ENCODE peak calls at places on chromosome 14, in six cellular contexts. One of them, this sample, is unnamed.
A peak's percentile ranks its signal among the peaks of the same experiment; 100 is the strongest.

GRCh38 chr14:36816481-36816880 is 154.8 kb downstream of the PAX9 start:
- DNase-seq in IMR-90: no peak
- DNase-seq in trophoblast cell: no peak
- DNase-seq in H1: no peak
- DNase-seq in neuronal stem cell: no peak
- DNase-seq in mesenchymal stem cell: no peak
- DNase-seq in this sample: no peak

GRCh38 chr14:66092748-66093147 is 393.4 kb upstream of the CCDC196 start:
- DNase-seq in IMR-90: no peak
- DNase-seq in trophoblast cell: no peak
- DNase-seq in H1: no peak
- DNase-seq in neuronal stem cell: no peak
- DNase-seq in mesenchymal stem cell: no peak
- DNase-seq in this sample: no peak

GRCh38 chr14:51619551-51619950 is 32.2 kb upstream of the FRMD6 start:
- DNase-seq in IMR-90: peak; percentile 73
- DNase-seq in trophoblast cell: no peak
- DNase-seq in H1: no peak
- DNase-seq in neuronal stem cell: no peak
- DNase-seq in mesenchymal stem cell: no peak
- DNase-seq in this sample: no peak

GRCh38 chr14:90642239-90642717 is 174.0 kb downstream of the TTC7B start:
- DNase-seq in IMR-90: peak; percentile 32
- DNase-seq in trophoblast cell: peak; percentile 28
- DNase-seq in H1: no peak
- DNase-seq in neuronal stem cell: peak; percentile 89
- DNase-seq in mesenchymal stem cell: peak; percentile 70
- DNase-seq in this sample: peak; percentile 89

GRCh38 chr14:54743382-54743781 is 159.2 kb downstream of the GCH1 start:
- DNase-seq in IMR-90: no peak
- DNase-seq in trophoblast cell: no peak
- DNase-seq in H1: no peak
- DNase-seq in neuronal stem cell: no peak
- DNase-seq in mesenchymal stem cell: peak; percentile 32
- DNase-seq in this sample: no peak

GRCh38 chr14:50875359-50876090 is 3.7 kb downstream of the ABHD12B start:
- DNase-seq in IMR-90: peak; percentile 54
- DNase-seq in trophoblast cell: no peak
- DNase-seq in H1: no peak
- DNase-seq in neuronal stem cell: no peak
- DNase-seq in mesenchymal stem cell: no peak
- DNase-seq in this sample: no peak

GRCh38 chr14:99475660-99476059 is 5.0 kb downstream of the SETD3 start:
- DNase-seq in IMR-90: no peak
- DNase-seq in trophoblast cell: peak; percentile 82
- DNase-seq in H1: no peak
- DNase-seq in neuronal stem cell: no peak
- DNase-seq in mesenchymal stem cell: no peak
- DNase-seq in this sample: peak; percentile 36

GRCh38 chr14:24368562-24369252 is 723 bp downstream of the NFATC4 start:
- DNase-seq in IMR-90: peak; percentile 74
- DNase-seq in trophoblast cell: no peak
- DNase-seq in H1: peak; percentile 83
- DNase-seq in neuronal stem cell: peak; percentile 81
- DNase-seq in mesenchymal stem cell: peak; percentile 83
- DNase-seq in this sample: peak; percentile 57

GRCh38 chr14:65159281-65160062 is 57.2 kb upstream of the MAX start:
- DNase-seq in IMR-90: no peak
- DNase-seq in trophoblast cell: no peak
- DNase-seq in H1: no peak
- DNase-seq in neuronal stem cell: no peak
- DNase-seq in mesenchymal stem cell: no peak
- DNase-seq in this sample: no peak

GRCh38 chr14:90483551-90483950 is 86.7 kb downstream of the CALM1 start:
- DNase-seq in IMR-90: no peak
- DNase-seq in trophoblast cell: no peak
- DNase-seq in H1: no peak
- DNase-seq in neuronal stem cell: no peak
- DNase-seq in mesenchymal stem cell: no peak
- DNase-seq in this sample: no peak

GRCh38 chr14:84442481-84442880 is 1087.5 kb upstream of the FLRT2 start:
- DNase-seq in IMR-90: no peak
- DNase-seq in trophoblast cell: no peak
- DNase-seq in H1: no peak
- DNase-seq in neuronal stem cell: no peak
- DNase-seq in mesenchymal stem cell: no peak
- DNase-seq in this sample: no peak

GRCh38 chr14:59398841-59399240 is 66.3 kb downstream of the GPR135 start:
- DNase-seq in IMR-90: no peak
- DNase-seq in trophoblast cell: no peak
- DNase-seq in H1: no peak
- DNase-seq in neuronal stem cell: no peak
- DNase-seq in mesenchymal stem cell: no peak
- DNase-seq in this sample: no peak

GRCh38 chr14:58817846-58818245 is 180.1 kb downstream of the DACT1 start:
- DNase-seq in IMR-90: peak; percentile 50
- DNase-seq in trophoblast cell: no peak
- DNase-seq in H1: no peak
- DNase-seq in neuronal stem cell: no peak
- DNase-seq in mesenchymal stem cell: no peak
- DNase-seq in this sample: no peak

GRCh38 chr14:64507376-64508156 is 3.0 kb downstream of the ZBTB1 start:
- DNase-seq in IMR-90: peak; percentile 58
- DNase-seq in trophoblast cell: peak; percentile 15
- DNase-seq in H1: no peak
- DNase-seq in neuronal stem cell: no peak
- DNase-seq in mesenchymal stem cell: peak; percentile 44
- DNase-seq in this sample: peak; percentile 32

GRCh38 chr14:72553656-72554055 is 340.2 kb downstream of the DPF3 start:
- DNase-seq in IMR-90: no peak
- DNase-seq in trophoblast cell: no peak
- DNase-seq in H1: no peak
- DNase-seq in neuronal stem cell: no peak
- DNase-seq in mesenchymal stem cell: no peak
- DNase-seq in this sample: no peak

GRCh38 chr14:103687712-103688111 is 27.5 kb downstream of the XRCC3 start:
- DNase-seq in IMR-90: no peak
- DNase-seq in trophoblast cell: no peak
- DNase-seq in H1: no peak
- DNase-seq in neuronal stem cell: no peak
- DNase-seq in mesenchymal stem cell: no peak
- DNase-seq in this sample: no peak

GRCh38 chr14:103686831-103687485 is 28.3 kb downstream of the XRCC3 start:
- DNase-seq in IMR-90: peak; percentile 55
- DNase-seq in trophoblast cell: peak; percentile 93
- DNase-seq in H1: no peak
- DNase-seq in neuronal stem cell: no peak
- DNase-seq in mesenchymal stem cell: peak; percentile 32
- DNase-seq in this sample: no peak

GRCh38 chr14:103688441-103688840 is 26.8 kb downstream of the XRCC3 start:
- DNase-seq in IMR-90: no peak
- DNase-seq in trophoblast cell: no peak
- DNase-seq in H1: no peak
- DNase-seq in neuronal stem cell: no peak
- DNase-seq in mesenchymal stem cell: no peak
- DNase-seq in this sample: no peak

GRCh38 chr14:103690332-103690731 is 24.9 kb downstream of the XRCC3 start:
- DNase-seq in IMR-90: no peak
- DNase-seq in trophoblast cell: no peak
- DNase-seq in H1: no peak
- DNase-seq in neuronal stem cell: no peak
- DNase-seq in mesenchymal stem cell: no peak
- DNase-seq in this sample: no peak

GRCh38 chr14:103688906-103689902 is 26.0 kb downstream of the XRCC3 start:
- DNase-seq in IMR-90: no peak
- DNase-seq in trophoblast cell: no peak
- DNase-seq in H1: no peak
- DNase-seq in neuronal stem cell: no peak
- DNase-seq in mesenchymal stem cell: no peak
- DNase-seq in this sample: no peak
- H3K4me3 ChIP-seq in IMR-90: no peak overlapping the region
- H3K4me3 ChIP-seq in trophoblast cell: no peak overlapping the region
- H3K4me3 ChIP-seq in H1: no peak overlapping the region
- H3K4me3 ChIP-seq in neuronal stem cell: no peak overlapping the region
- H3K4me3 ChIP-seq in mesenchymal stem cell: no peak overlapping the region
- H3K4me3 ChIP-seq in this sample: no peak overlapping the region

GRCh38 chr14:102280376-102280962 is 24.5 kb downstream of the MOK start:
- DNase-seq in IMR-90: peak; percentile 99
- DNase-seq in trophoblast cell: peak; percentile 99
- DNase-seq in H1: no peak
- DNase-seq in neuronal stem cell: no peak
- DNase-seq in mesenchymal stem cell: peak; percentile 84
- DNase-seq in this sample: no peak
- H3K4me2 ChIP-seq in IMR-90: peak overlapping the region; percentile 13
- H3K4me2 ChIP-seq in trophoblast cell: no peak overlapping the region
- H3K4me2 ChIP-seq in H1: no peak overlapping the region
- H3K4me2 ChIP-seq in neuronal stem cell: no peak overlapping the region
- H3K4me2 ChIP-seq in mesenchymal stem cell: no peak overlapping the region
- H3K4me2 ChIP-seq in this sample: no peak overlapping the region

GRCh38 chr14:49865431-49865859 is 12.9 kb upstream of the NEMF start:
- DNase-seq in IMR-90: peak; percentile 63
- DNase-seq in trophoblast cell: peak; percentile 86
- DNase-seq in H1: peak; percentile 87
- DNase-seq in neuronal stem cell: peak; percentile 67
- DNase-seq in mesenchymal stem cell: peak; percentile 71
- DNase-seq in this sample: peak; percentile 77

GRCh38 chr14:49860988-49861387 is 8.4 kb upstream of the NEMF start:
- DNase-seq in IMR-90: no peak
- DNase-seq in trophoblast cell: no peak
- DNase-seq in H1: no peak
- DNase-seq in neuronal stem cell: no peak
- DNase-seq in mesenchymal stem cell: no peak
- DNase-seq in this sample: no peak

GRCh38 chr14:49861581-49861922 is 9.0 kb upstream of the NEMF start:
- DNase-seq in IMR-90: peak; percentile 87
- DNase-seq in trophoblast cell: peak; percentile 76
- DNase-seq in H1: peak; percentile 71
- DNase-seq in neuronal stem cell: peak; percentile 74
- DNase-seq in mesenchymal stem cell: peak; percentile 88
- DNase-seq in this sample: peak; percentile 94

GRCh38 chr14:49863483-49864262 is 11.1 kb upstream of the NEMF start:
- DNase-seq in IMR-90: no peak
- DNase-seq in trophoblast cell: no peak
- DNase-seq in H1: no peak
- DNase-seq in neuronal stem cell: no peak
- DNase-seq in mesenchymal stem cell: peak; percentile 29
- DNase-seq in this sample: peak; percentile 63

DNA sequence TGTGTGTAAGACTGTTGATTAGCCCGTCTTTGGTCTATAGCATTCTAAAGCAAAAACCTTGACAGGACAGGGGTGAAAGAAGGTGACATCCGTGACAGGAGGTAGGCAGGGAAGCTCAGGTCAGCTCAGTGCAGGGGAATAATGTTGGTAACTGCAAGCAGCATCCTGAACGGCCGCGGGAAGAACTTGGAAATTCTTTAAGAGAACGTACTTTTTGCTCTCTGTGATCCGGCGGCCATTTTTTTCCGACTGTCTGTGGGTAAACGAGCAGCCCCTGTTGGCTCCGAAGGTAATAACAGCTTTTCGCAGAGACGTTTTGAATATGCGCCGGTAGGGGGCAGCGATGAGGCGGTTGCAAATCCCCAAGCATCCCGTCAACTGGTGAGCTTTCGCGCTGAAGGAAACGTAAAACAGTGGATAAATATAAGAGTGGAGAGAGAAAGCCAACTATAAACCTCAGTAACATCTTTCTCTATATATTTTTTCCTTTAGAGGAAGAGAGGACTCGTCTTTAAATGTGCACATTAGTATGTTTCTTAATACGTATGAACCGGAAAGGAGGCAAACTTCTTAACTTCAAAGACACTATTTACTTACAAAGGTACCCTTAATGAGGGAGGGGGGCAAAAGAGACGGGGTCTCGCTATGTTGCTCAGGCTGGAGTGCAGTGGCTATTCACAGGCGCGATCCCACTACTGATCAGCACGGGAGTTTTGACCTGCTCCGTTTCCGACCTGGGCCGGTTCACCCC is 9.5 kb upstream of the NEMF start:
- DNase-seq in IMR-90: peak; percentile 87
- DNase-seq in trophoblast cell: peak; percentile 91
- DNase-seq in H1: peak; percentile 93
- DNase-seq in neuronal stem cell: peak; percentile 93
- DNase-seq in mesenchymal stem cell: peak; percentile 89
- DNase-seq in this sample: peak; percentile 92
- H2BK5ac ChIP-seq in IMR-90: peak overlapping the region; percentile 97
- H2BK5ac ChIP-seq in trophoblast cell: peak overlapping the region; percentile 100
- H2BK5ac ChIP-seq in H1: peak overlapping the region; percentile 89
- H2BK5ac ChIP-seq in neuronal stem cell: no peak overlapping the region
- H2BK5ac ChIP-seq in mesenchymal stem cell: peak overlapping the region; percentile 90
- H2BK5ac ChIP-seq in this sample: peak overlapping the region; percentile 97

GRCh38 chr14:95875831-95876768 is 532 bp upstream of the TUNAR start:
- DNase-seq in IMR-90: no peak
- DNase-seq in trophoblast cell: no peak
- DNase-seq in H1: peak; percentile 82
- DNase-seq in neuronal stem cell: peak; percentile 74
- DNase-seq in mesenchymal stem cell: no peak
- DNase-seq in this sample: peak; percentile 71
- H3K4me3 ChIP-seq in IMR-90: no peak overlapping the region
- H3K4me3 ChIP-seq in trophoblast cell: peak overlapping the region; percentile 65
- H3K4me3 ChIP-seq in H1: peak overlapping the region; percentile 77
- H3K4me3 ChIP-seq in neuronal stem cell: peak overlapping the region; percentile 64
- H3K4me3 ChIP-seq in mesenchymal stem cell: no peak overlapping the region
- H3K4me3 ChIP-seq in this sample: peak overlapping the region; percentile 43

GRCh38 chr14:100777366-100778077 is 48.4 kb upstream of the MEG3 start:
- DNase-seq in IMR-90: no peak
- DNase-seq in trophoblast cell: no peak
- DNase-seq in H1: no peak
- DNase-seq in neuronal stem cell: no peak
- DNase-seq in mesenchymal stem cell: no peak
- DNase-seq in this sample: no peak
- H3K4me2 ChIP-seq in IMR-90: no peak overlapping the region
- H3K4me2 ChIP-seq in trophoblast cell: no peak overlapping the region
- H3K4me2 ChIP-seq in H1: no peak overlapping the region
- H3K4me2 ChIP-seq in neuronal stem cell: no peak overlapping the region
- H3K4me2 ChIP-seq in mesenchymal stem cell: no peak overlapping the region
- H3K4me2 ChIP-seq in this sample: no peak overlapping the region

GRCh38 chr14:68281497-68281896 is 461.9 kb downstream of the RAD51B start:
- DNase-seq in IMR-90: no peak
- DNase-seq in trophoblast cell: no peak
- DNase-seq in H1: no peak
- DNase-seq in neuronal stem cell: no peak
- DNase-seq in mesenchymal stem cell: no peak
- DNase-seq in this sample: no peak
- H2BK5ac ChIP-seq in IMR-90: no peak overlapping the region
- H2BK5ac ChIP-seq in trophoblast cell: peak overlapping the region; percentile 44
- H2BK5ac ChIP-seq in H1: no peak overlapping the region
- H2BK5ac ChIP-seq in neuronal stem cell: no peak overlapping the region
- H2BK5ac ChIP-seq in mesenchymal stem cell: no peak overlapping the region
- H2BK5ac ChIP-seq in this sample: no peak overlapping the region

GRCh38 chr14:101972126-101972785 is 7.9 kb downstream of the DYNC1H1 start:
- DNase-seq in IMR-90: peak; percentile 100
- DNase-seq in trophoblast cell: peak; percentile 96
- DNase-seq in H1: no peak
- DNase-seq in neuronal stem cell: no peak
- DNase-seq in mesenchymal stem cell: peak; percentile 98
- DNase-seq in this sample: peak; percentile 92
- H3K4me3 ChIP-seq in IMR-90: no peak overlapping the region
- H3K4me3 ChIP-seq in trophoblast cell: no peak overlapping the region
- H3K4me3 ChIP-seq in H1: no peak overlapping the region
- H3K4me3 ChIP-seq in neuronal stem cell: no peak overlapping the region
- H3K4me3 ChIP-seq in mesenchymal stem cell: peak overlapping the region; percentile 70
- H3K4me3 ChIP-seq in this sample: no peak overlapping the region